ENCODE peak calls at places on chromosome 1, in six cellular contexts. L is transverse colon, G is Peyer's patch, Q is esophagus squamous epithelium, S is tibial nerve, A is Panc1. D is an unnamed sample. For H3K27me3, the result is how much of the 10 kb centered on the place peaks cover.

GRCh38 chr1:174742805-174743653 is 256.7 kb upstream of the CACYBP start:
- DNase-seq in L (no peak), G (no peak), Q (no peak), S (no peak), A (no peak), D (no peak)

GRCh38 chr1:59355361-59355760 is 58.5 kb downstream of the FGGY start:
- DNase-seq in L (no peak), G (no peak), Q (no peak), S (no peak), A (no peak), D (no peak)

GRCh38 chr1:178093958-178094751 is at the start of gene RASAL2:
- DNase-seq in L (peak), G (peak), Q (no peak), S (peak), A (no peak), D (peak)

GRCh38 chr1:153963850-153964331 is 554 bp upstream of the SLC39A1 start:
- DNase-seq in L (peak), G (peak), Q (no peak), S (no peak), A (no peak), D (no peak)

GRCh38 chr1:179881642-179882252 is 338 bp upstream of the TOR1AIP1 start:
- DNase-seq in L (peak), G (no peak), Q (no peak), S (peak), A (peak), D (no peak)

GRCh38 chr1:21280011-21280471 is 10.2 kb downstream of the ECE1 start:
- DNase-seq in L (peak), G (no peak), Q (no peak), S (no peak), A (no peak), D (no peak)

GRCh38 chr1:20148571-20149500 is 9.7 kb downstream of the PLA2G2F start:
- DNase-seq in L (no peak), G (no peak), Q (no peak), S (no peak), A (no peak), D (no peak)

GRCh38 chr1:12615916-12616708 is 1.9 kb downstream of the DHRS3 start:
- DNase-seq in L (peak), G (peak), Q (no peak), S (peak), A (no peak), D (no peak)

GRCh38 chr1:177794316-177794991 is 175.4 kb downstream of the SEC16B start:
- DNase-seq in L (no peak), G (no peak), Q (no peak), S (no peak), A (no peak), D (no peak)

GRCh38 chr1:172246521-172247390 is 173.7 kb upstream of the C1orf105 start:
- DNase-seq in L (no peak), G (no peak), Q (no peak), S (no peak), A (no peak), D (no peak)

GRCh38 chr1:72530646-72531045 is 248.3 kb upstream of the NEGR1 start:
- DNase-seq in L (no peak), G (no peak), Q (no peak), S (no peak), A (no peak), D (no peak)

GRCh38 chr1:50529510-50529909 is 106.3 kb upstream of the DMRTA2 start:
- DNase-seq in L (no peak), G (no peak), Q (no peak), S (no peak), A (no peak), D (no peak)

DNA sequence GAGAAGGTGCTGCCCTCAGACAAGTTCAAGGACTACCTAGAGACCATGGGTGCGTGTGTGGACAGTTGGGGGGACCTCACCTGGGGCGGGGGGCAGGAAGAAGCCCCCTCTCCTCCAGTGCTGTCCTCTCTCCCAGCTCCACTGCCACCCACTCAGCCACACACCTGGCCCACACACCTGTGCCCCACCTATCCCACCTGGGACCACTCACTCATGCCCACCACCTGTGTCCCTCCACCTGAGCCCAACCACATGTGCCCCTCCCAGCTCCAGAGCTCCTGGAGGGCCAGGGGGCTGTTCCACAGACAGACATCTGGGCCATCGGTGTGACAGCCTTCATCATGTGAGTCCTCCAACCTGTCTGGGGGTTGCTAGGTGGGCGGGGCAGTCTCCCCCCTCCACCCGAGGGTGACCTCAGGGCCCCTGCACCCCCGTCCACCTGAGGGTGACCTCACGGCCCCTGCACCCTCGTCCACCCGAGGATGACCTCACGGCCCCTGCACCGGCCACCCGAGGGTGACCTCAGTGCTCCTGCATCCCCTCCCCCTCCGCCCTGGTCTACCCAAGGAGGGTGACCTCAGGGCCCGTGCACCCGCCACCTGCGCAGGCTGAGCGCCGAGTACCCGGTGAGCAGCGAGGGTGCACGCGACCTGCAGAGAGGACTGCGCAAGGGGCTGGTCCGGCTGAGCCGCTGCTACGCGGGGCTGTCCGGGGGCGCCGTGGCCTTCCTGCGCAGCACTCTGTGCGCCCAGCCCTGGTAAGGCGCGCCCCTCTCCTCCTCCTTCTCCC is 28.8 kb downstream of the TRIM11 start:
- DNase-seq in L (no peak), G (peak), Q (no peak), S (no peak), A (no peak), D (no peak)
- H3K4me3 ChIP-seq in L (peak), G (peak), Q (peak), S (peak), A (peak), D (peak)

DNA sequence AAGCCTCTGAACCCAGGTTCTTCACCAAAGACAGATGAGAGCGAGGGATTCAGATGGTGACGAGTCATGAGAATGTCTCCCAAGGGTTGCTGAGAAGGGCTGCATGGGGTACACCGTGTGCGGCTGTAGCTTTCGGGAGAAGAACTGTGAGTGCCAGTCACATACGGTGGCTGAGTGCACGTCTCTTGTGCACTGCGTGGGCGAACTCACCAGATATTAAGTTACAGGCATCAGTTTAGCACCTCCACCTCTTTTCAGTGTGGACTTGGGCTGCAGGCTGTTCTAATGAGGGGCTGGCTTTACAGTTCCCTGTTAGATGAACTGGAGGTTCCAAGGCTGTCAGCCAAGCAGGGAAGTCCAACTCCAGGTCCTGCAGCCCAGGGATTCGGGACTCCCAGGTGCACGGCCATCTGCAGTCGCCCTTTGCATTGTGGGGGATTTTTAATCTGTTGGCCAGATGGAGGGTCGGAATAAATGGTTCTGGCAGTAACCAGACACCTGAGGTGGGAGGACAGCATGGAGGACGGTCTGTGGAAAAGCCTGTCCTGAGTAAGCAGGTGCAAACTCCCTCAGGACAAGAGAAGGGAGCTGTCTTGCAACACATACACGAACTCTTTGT is 26.5 kb upstream of the AVPR1B start:
- DNase-seq in L (no peak), G (no peak), Q (no peak), S (no peak), A (no peak), D (peak)
- H3K27me3 ChIP-seq in L (under half), G (under half), Q (under half), S (under half), A (under half), D (under half)

GRCh38 chr1:150777544-150777943 is 12.0 kb upstream of the CTSS start:
- DNase-seq in L (no peak), G (no peak), Q (no peak), S (no peak), A (no peak), D (no peak)
- H3K27ac ChIP-seq in L (no peak), G (no peak), Q (no peak), S (no peak), A (no peak), D (no peak)

GRCh38 chr1:230940848-230941247 is 37.8 kb downstream of the TTC13 start:
- DNase-seq in L (no peak), G (no peak), Q (no peak), S (no peak), A (no peak), D (no peak)
- H3K4me3 ChIP-seq in L (no peak), G (no peak), Q (no peak), S (no peak), A (no peak), D (no peak)

DNA sequence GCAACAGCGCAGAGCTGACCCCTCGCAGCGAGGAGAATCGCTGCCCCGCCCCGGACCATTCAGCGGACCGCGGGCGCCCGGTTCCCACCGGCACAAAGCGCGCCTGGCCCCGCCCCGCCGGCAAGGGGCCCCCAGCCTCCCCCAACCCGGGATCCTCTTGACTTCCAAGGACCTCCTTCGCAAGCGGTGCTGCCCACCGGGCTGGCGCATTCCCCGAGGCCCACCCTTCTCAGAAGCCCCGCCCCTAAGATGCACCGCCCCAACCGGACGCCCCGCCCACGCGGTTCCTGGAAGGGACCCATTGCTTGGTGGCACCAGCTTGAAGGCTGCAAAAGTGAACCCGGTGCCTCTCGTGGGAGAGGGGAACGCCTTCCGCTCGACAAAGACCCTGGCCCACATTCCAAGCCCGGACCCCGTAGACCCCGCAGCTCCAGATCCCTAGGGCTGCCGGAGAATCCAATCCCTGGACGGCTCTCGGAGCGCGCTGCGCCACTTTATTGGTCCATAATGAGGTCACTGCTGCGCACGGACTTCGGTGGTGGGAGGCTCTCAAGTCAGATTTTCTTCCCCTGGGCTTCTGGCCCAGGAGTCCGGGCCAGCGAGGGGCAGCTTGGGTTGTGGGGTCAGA is 2.0 kb downstream of the HES3 start:
- DNase-seq in L (peak), G (peak), Q (no peak), S (no peak), A (no peak), D (no peak)
- H3K27me3 ChIP-seq in L (half or more), G (under half), Q (half or more), S (under half), A (under half), D (half or more)

DNA sequence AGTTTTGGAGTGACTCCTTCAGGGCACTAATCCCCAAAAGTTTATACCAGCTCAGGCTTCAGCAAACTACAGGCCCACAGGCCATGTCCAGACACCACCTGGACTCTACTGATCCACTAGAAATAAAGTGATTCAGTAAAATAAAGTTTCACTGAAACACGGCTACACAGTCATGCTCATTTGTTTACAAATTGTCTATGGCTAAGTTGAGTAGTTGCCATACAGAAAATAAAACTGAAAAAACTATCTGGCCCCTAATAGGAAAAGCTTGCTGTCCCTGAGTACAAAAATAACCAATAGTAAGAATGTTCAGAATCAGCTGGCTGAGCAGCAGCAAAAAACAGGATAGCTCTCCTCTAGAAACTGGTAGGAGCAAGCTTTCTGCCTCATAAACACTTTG is 221.5 kb downstream of the RERE start:
- DNase-seq in L (no peak), G (no peak), Q (no peak), S (no peak), A (no peak), D (no peak)
- H3K27ac ChIP-seq in L (peak), G (no peak), Q (peak), S (no peak), A (no peak), D (peak)

DNA sequence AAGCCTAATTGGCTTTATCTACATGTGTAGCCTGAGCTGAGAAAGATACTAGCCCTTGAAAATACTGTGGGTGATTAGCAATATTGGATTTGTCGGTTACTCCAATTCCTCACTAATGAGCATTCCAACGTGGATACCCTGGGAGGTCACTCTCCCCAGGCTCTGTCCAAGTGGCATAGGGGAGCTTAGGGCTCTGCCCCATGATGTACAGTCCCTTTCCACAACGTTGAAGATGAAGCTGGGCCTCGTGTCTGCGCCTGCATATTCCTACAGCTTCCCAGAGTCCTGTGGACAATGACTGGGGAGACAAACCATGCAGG is 2.6 kb downstream of the RCC1 start:
- DNase-seq in L (no peak), G (no peak), Q (no peak), S (no peak), A (no peak), D (no peak)
- H3K4me3 ChIP-seq in L (no peak), G (no peak), Q (peak), S (peak), A (peak), D (peak)

D was measured in dorsolateral prefrontal cortex.